ENCODE peak calls at places on chromosomes 5 and 9, in four cellular contexts. Z is gastrocnemius medialis, C is Caco-2, B is upper lobe of right lung. W is an unnamed sample.
A peak's percentile ranks its signal among the peaks of the same experiment; 100 is the strongest.

GRCh38 chr5:109697339-109697738 is 7.6 kb downstream of the MAN2A1 start:
- DNase-seq in B (no peak), Z (no peak), C (no peak), W (no peak)

GRCh38 chr5:69167488-69167845 is 517 bp downstream of the CCNB1 start:
- DNase-seq in Z (no peak), B (no peak), C (peak; percentile 10), W (no peak)

GRCh38 chr5:169374761-169375160 is 73.8 kb upstream of the SLIT3 start:
- DNase-seq in C (no peak), Z (no peak), B (no peak), W (no peak)

GRCh38 chr9:16421534-16421933 is 448.9 kb downstream of the BNC2 start:
- DNase-seq in Z (no peak), C (no peak), B (no peak), W (no peak)

GRCh38 chr5:56838409-56839039 is 23.2 kb downstream of the MAP3K1 start:
- DNase-seq in Z (no peak), B (no peak), C (peak; percentile 39), W (no peak)

GRCh38 chr9:16625831-16626230 is 244.6 kb downstream of the BNC2 start:
- DNase-seq in Z (no peak), C (no peak), B (no peak), W (no peak)

GRCh38 chr5:119427052-119427451 is 25.2 kb upstream of the HSD17B4 start:
- DNase-seq in C (no peak), Z (no peak), B (no peak), W (no peak)

GRCh38 chr5:180168758-180169157 is 40.3 kb downstream of the RASGEF1C start:
- DNase-seq in B (no peak), C (no peak), Z (no peak), W (no peak)

GRCh38 chr5:100676807-100677631 is 141.8 kb downstream of the FAM174A start:
- DNase-seq in C (no peak), Z (no peak), B (no peak), W (no peak)

GRCh38 chr5:171580506-171581265 is 161.2 kb downstream of the FGF18 start:
- DNase-seq in Z (no peak), C (no peak), B (no peak), W (no peak)

GRCh38 chr5:179759961-179760541 is 27.4 kb downstream of the MAML1 start:
- DNase-seq in Z (peak; percentile 60), B (no peak), C (no peak), W (no peak)

GRCh38 chr5:115209279-115209678 is 39.6 kb upstream of the TRIM36 start:
- DNase-seq in B (no peak), Z (no peak), C (no peak), W (no peak)

GRCh38 chr5:35009657-35010056 is 38.1 kb downstream of the AGXT2 start:
- DNase-seq in B (no peak), C (no peak), Z (no peak), W (no peak)

GRCh38 chr9:1005043-1005667 is 28.7 kb downstream of the DMRT3 start:
- DNase-seq in Z (no peak), C (peak; percentile 59), B (no peak), W (no peak)

GRCh38 chr5:9456435-9457042 is 89.3 kb downstream of the SEMA5A start:
- DNase-seq in B (no peak), C (no peak), Z (no peak), W (no peak)

GRCh38 chr9:129703667-129704355 is 38.4 kb downstream of the PRRX2 start:
- DNase-seq in C (no peak), B (no peak), Z (no peak), W (peak; percentile 76)

GRCh38 chr5:19564036-19564435 is 424.0 kb downstream of the CDH18 start:
- DNase-seq in C (no peak), B (no peak), Z (no peak), W (no peak)

GRCh38 chr9:18608371-18608770 is 134.4 kb downstream of the ADAMTSL1 start:
- DNase-seq in B (no peak), C (no peak), Z (no peak), W (no peak)

GRCh38 chr5:93208156-93208895 is 372.7 kb downstream of the NR2F1-AS1 start:
- DNase-seq in Z (no peak), C (no peak), B (no peak), W (no peak)

GRCh38 chr5:14750712-14751111 is 86.2 kb downstream of the OTULIN start:
- DNase-seq in B (no peak), C (no peak), Z (no peak), W (no peak)

GRCh38 chr9:4177970-4178758 is 121.7 kb downstream of the GLIS3 start:
- DNase-seq in B (no peak), C (peak; percentile 39), Z (no peak), W (no peak)

GRCh38 chr9:136653323-136654064 is 9.2 kb upstream of the EGFL7 start:
- DNase-seq in Z (no peak), B (no peak), C (no peak), W (no peak)

GRCh38 chr5:7884491-7885273 is 15.7 kb downstream of the MTRR start:
- DNase-seq in Z (no peak), B (no peak), C (no peak), W (no peak)

GRCh38 chr9:26650325-26650724 is 242.3 kb downstream of the CAAP1 start:
- DNase-seq in C (no peak), B (no peak), Z (no peak), W (no peak)

GRCh38 chr5:42854795-42855194 is 43.1 kb upstream of the SELENOP start:
- DNase-seq in Z (no peak), B (no peak), C (peak; percentile 60), W (no peak)

GRCh38 chr5:139636207-139636792 is 11.8 kb upstream of the CXXC5 start:
- DNase-seq in B (no peak), Z (no peak), C (no peak), W (peak; percentile 58)

GRCh38 chr9:128120061-128120740 is 7.3 kb downstream of the PTGES2 start:
- DNase-seq in Z (peak; percentile 23), C (no peak), B (no peak), W (no peak)

GRCh38 chr9:128121924-128122808 is 5.4 kb downstream of the PTGES2 start:
- DNase-seq in B (no peak), C (no peak), Z (peak; percentile 19), W (no peak)

GRCh38 chr9:128120741-128121465 is 6.6 kb downstream of the PTGES2 start:
- DNase-seq in C (no peak), Z (peak; percentile 59), B (no peak), W (no peak)

GRCh38 chr9:128122809-128123175 is 4.7 kb downstream of the PTGES2 start:
- DNase-seq in Z (peak; percentile 13), C (no peak), B (no peak), W (no peak)

GRCh38 chr9:128121466-128121810 is 6.1 kb downstream of the PTGES2 start:
- DNase-seq in B (no peak), Z (no peak), C (no peak), W (no peak)
- H3K36me3 ChIP-seq in B (peaks cover 36% of the 10 kb centered on the region), Z (no peaks in the 10 kb centered on the region), C (peaks cover 4% of the 10 kb centered on the region), W (peaks cover 42% of the 10 kb centered on the region)

GRCh38 chr5:1081519-1081918 is 30.3 kb downstream of the SLC12A7 start:
- DNase-seq in C (no peak), Z (no peak), B (no peak), W (no peak)
- H3K36me3 ChIP-seq in C (peaks cover 1% of the 10 kb centered on the region), Z (no peaks in the 10 kb centered on the region), B (peaks cover 62% of the 10 kb centered on the region), W (peaks cover 93% of the 10 kb centered on the region)

DNA sequence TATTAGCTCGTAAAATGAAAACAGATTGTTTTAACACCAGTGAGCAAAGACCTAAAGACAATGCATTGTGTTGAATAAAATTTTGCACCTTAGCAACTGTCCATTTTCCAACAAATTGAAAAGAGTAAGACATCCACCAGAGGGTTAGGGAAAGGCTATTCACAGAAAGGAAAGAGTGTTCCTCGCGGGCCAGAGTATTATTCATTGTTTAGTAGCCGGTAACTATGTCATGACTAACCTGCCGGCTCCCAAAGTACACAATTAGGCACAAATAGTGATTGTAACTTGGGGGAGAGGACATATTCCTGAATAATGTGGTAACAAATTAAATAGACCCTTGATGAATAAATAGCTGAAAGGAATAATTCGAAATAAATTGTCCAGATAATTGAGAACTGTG is 213.3 kb downstream of the DNAH5 start:
- DNase-seq in Z (no peak), B (no peak), C (no peak), W (no peak)
- H3K36me3 ChIP-seq in Z (no peaks in the 10 kb centered on the region), B (no peaks in the 10 kb centered on the region), C (no peaks in the 10 kb centered on the region), W (no peaks in the 10 kb centered on the region)

DNA sequence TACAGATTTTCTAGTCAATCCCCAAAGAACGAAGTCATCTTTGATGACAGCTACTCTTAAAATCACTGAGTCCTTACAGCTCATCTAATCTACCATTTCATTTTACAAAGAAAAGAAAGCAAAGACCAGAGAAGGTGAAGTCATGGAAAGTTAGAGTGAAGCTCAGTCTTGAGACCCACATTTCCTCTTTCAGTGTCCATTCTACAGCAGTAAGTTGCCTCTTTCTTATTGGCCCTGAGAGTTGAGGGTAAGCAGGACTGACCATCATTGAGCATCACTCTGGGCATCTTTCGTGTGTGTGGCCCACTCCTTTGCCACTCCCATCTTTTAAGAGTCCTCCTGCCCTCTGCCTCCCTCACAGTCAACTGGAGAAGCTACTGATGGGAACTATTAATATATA is 251.8 kb upstream of the NR4A3 start:
- DNase-seq in B (no peak), C (no peak), Z (no peak), W (no peak)
- H3K36me3 ChIP-seq in B (no peaks in the 10 kb centered on the region), C (no peaks in the 10 kb centered on the region), Z (no peaks in the 10 kb centered on the region), W (no peaks in the 10 kb centered on the region)

DNA sequence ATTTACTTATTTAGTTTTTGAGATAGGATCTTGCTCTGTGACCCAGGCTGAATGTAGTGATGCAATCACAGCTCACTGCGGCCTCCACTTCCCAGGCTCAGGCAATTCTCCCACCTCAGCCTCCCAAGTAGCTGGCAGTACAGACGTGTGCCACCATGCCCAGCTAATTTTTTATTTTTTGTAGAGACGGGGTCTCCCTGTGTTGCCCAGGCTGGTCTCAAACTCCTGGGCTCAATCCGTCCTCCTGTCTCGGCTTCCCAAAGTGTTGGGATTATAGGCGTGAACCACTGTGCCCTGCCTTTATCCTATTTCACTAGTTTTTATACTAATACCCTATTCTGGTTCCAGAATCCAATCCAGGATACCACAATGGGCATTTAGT is 6.8 kb downstream of the RPS14 start:
- DNase-seq in B (no peak), Z (no peak), C (no peak), W (no peak)
- H3K36me3 ChIP-seq in B (peaks cover 49% of the 10 kb centered on the region), Z (no peaks in the 10 kb centered on the region), C (peaks cover 20% of the 10 kb centered on the region), W (peaks cover 44% of the 10 kb centered on the region)

GRCh38 chr5:97165726-97166125 is 17.3 kb downstream of the RIOK2 start:
- DNase-seq in C (peak; percentile 54), B (no peak), Z (no peak), W (no peak)

GRCh38 chr5:97172227-97172626 is 10.8 kb downstream of the RIOK2 start:
- DNase-seq in B (no peak), C (no peak), Z (no peak), W (no peak)

GRCh38 chr5:97167435-97167834 is 15.6 kb downstream of the RIOK2 start:
- DNase-seq in Z (no peak), B (no peak), C (no peak), W (no peak)

DNA sequence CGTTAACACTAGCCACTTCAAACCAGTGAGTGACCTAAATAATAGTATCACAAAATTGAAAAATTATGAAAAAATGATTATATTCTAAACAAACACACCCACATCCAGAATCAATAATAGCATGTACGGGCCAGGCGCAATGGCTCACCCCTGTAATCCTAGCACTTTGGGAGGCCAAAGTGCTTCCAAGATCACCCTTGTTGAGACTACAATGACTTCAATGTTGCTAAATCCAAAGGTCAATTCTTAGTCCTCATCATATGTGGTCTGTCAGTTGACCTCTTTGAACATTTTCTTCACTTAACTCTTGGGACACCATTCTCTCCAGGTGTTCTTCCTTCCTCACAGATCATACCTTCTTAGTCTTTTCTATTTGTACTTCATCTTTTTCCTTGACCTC is 11.3 kb downstream of the RIOK2 start:
- DNase-seq in B (no peak), Z (no peak), C (no peak), W (no peak)
- H3K36me3 ChIP-seq in B (peaks cover 99% of the 10 kb centered on the region), Z (peaks cover 7% of the 10 kb centered on the region), C (no peaks in the 10 kb centered on the region), W (peaks cover 65% of the 10 kb centered on the region)

W was measured in right atrium auricular region.